ENCODE peak calls at places on chromosomes 2 and 18, in six cellular contexts. H, S, F, L, U and Y are unnamed samples.

GRCh38 chr2:152428800-152429637 is 94.0 kb downstream of the FMNL2 start:
- DNase-seq in H (no peak), S (no peak), F (no peak), L (no peak), U (no peak), Y (no peak)

GRCh38 chr2:100902833-100903405 is 83.0 kb downstream of the NPAS2 start:
- DNase-seq in H (peak), S (peak), F (no peak), L (peak), U (no peak), Y (peak)

GRCh38 chr2:201890447-201890846 is 84.1 kb downstream of the CDK15 start:
- DNase-seq in H (peak), S (no peak), F (no peak), L (no peak), U (no peak), Y (no peak)

GRCh38 chr2:59885536-59885935 is 667.9 kb downstream of the BCL11A start:
- DNase-seq in H (no peak), S (no peak), F (no peak), L (no peak), U (no peak), Y (no peak)

GRCh38 chr2:20536619-20537422 is 89.9 kb downstream of the RHOB start:
- DNase-seq in H (no peak), S (no peak), F (no peak), L (peak), U (no peak), Y (no peak)

GRCh38 chr2:2848621-2849443 is 517.8 kb upstream of the MYT1L start:
- DNase-seq in H (no peak), S (no peak), F (no peak), L (no peak), U (no peak), Y (no peak)

GRCh38 chr2:50952596-50952995 is 79.3 kb downstream of the NRXN1 start:
- DNase-seq in H (peak), S (peak), F (no peak), L (no peak), U (no peak), Y (no peak)

GRCh38 chr2:118032169-118033013 is 18.5 kb upstream of the CCDC93 start:
- DNase-seq in H (peak), S (peak), F (peak), L (peak), U (no peak), Y (no peak)

GRCh38 chr2:226791056-226791486 is 8.5 kb downstream of the IRS1 start:
- DNase-seq in H (peak), S (peak), F (peak), L (peak), U (no peak), Y (no peak)

GRCh38 chr2:45354776-45355175 is 256.3 kb downstream of the SRBD1 start:
- DNase-seq in H (no peak), S (no peak), F (no peak), L (no peak), U (no peak), Y (no peak)

GRCh38 chr2:142716463-142717242 is 160.8 kb upstream of the KYNU start:
- DNase-seq in H (peak), S (peak), F (no peak), L (peak), U (no peak), Y (no peak)

GRCh38 chr2:174339971-174340399 is 5.2 kb downstream of the SP9 start:
- DNase-seq in H (no peak), S (no peak), F (no peak), L (no peak), U (no peak), Y (no peak)

GRCh38 chr18:23038712-23039111 is 96.6 kb upstream of the CABLES1 start:
- DNase-seq in H (peak), S (peak), F (no peak), L (no peak), U (no peak), Y (peak)

GRCh38 chr2:106020821-106021316 is 173.2 kb downstream of the UXS1 start:
- DNase-seq in H (no peak), S (no peak), F (no peak), L (no peak), U (no peak), Y (no peak)

GRCh38 chr2:72130671-72131360 is 16.8 kb downstream of the CYP26B1 start:
- DNase-seq in H (no peak), S (no peak), F (no peak), L (no peak), U (peak), Y (no peak)

GRCh38 chr18:61173579-61173978 is 159.7 kb upstream of the CDH20 start:
- DNase-seq in H (no peak), S (no peak), F (no peak), L (no peak), U (no peak), Y (no peak)

GRCh38 chr18:35282353-35282752 is 7.7 kb downstream of the ZSCAN30 start:
- DNase-seq in H (peak), S (peak), F (no peak), L (no peak), U (no peak), Y (no peak)

GRCh38 chr2:71692621-71693277 is 239.4 kb downstream of the DYSF start:
- DNase-seq in H (no peak), S (no peak), F (no peak), L (no peak), U (no peak), Y (no peak)

GRCh38 chr2:213145723-213146242 is 5.6 kb downstream of the IKZF2 start:
- DNase-seq in H (no peak), S (no peak), F (peak), L (no peak), U (no peak), Y (no peak)

GRCh38 chr2:37786854-37787253 is 115.4 kb upstream of the CDC42EP3 start:
- DNase-seq in H (no peak), S (no peak), F (no peak), L (no peak), U (no peak), Y (no peak)

GRCh38 chr2:159202568-159203071 is 83.9 kb downstream of the WDSUB1 start:
- DNase-seq in H (peak), S (peak), F (no peak), L (peak), U (no peak), Y (peak)

GRCh38 chr2:120254178-120254577 is 1.5 kb downstream of the RALB start:
- DNase-seq in H (no peak), S (no peak), F (no peak), L (no peak), U (no peak), Y (no peak)

GRCh38 chr2:112881217-112882000 is 29.6 kb upstream of the IL37 start:
- DNase-seq in H (peak), S (peak), F (peak), L (peak), U (no peak), Y (no peak)

GRCh38 chr2:164757934-164758695 is 83.5 kb downstream of the COBLL1 start:
- DNase-seq in H (peak), S (peak), F (no peak), L (peak), U (no peak), Y (no peak)

GRCh38 chr18:79875931-79876461 is 75.5 kb downstream of the SLC66A2 start:
- DNase-seq in H (no peak), S (no peak), F (no peak), L (no peak), U (peak), Y (no peak)

GRCh38 chr18:58385472-58385871 is 243.4 kb downstream of the ALPK2 start:
- DNase-seq in H (no peak), S (no peak), F (no peak), L (no peak), U (no peak), Y (no peak)

GRCh38 chr2:66126936-66127527 is 307.9 kb upstream of the MEIS1 start:
- DNase-seq in H (no peak), S (no peak), F (no peak), L (no peak), U (no peak), Y (no peak)

GRCh38 chr18:56727399-56727798 is 76.2 kb downstream of the WDR7 start:
- DNase-seq in H (no peak), S (no peak), F (no peak), L (no peak), U (no peak), Y (no peak)

GRCh38 chr2:210713122-210713521 is 156.7 kb downstream of the CPS1 start:
- DNase-seq in H (no peak), S (no peak), F (no peak), L (no peak), U (no peak), Y (no peak)

GRCh38 chr2:240791211-240791800 is 28.7 kb downstream of the KIF1A start:
- DNase-seq in H (no peak), S (no peak), F (no peak), L (no peak), U (no peak), Y (no peak)

GRCh38 chr2:224312741-224313140 is 89.2 kb downstream of the FAM124B start:
- DNase-seq in H (no peak), S (no peak), F (no peak), L (no peak), U (no peak), Y (no peak)

GRCh38 chr2:50395510-50396300 is 636.2 kb downstream of the NRXN1 start:
- DNase-seq in H (no peak), S (peak), F (peak), L (no peak), U (no peak), Y (no peak)

GRCh38 chr18:67367540-67367939 is 149.0 kb downstream of the DSEL start:
- DNase-seq in H (no peak), S (no peak), F (no peak), L (no peak), U (no peak), Y (no peak)

GRCh38 chr2:134234535-134234934 is 19.3 kb upstream of the MGAT5 start:
- DNase-seq in H (no peak), S (no peak), F (peak), L (no peak), U (no peak), Y (no peak)

GRCh38 chr2:140178224-140178623 is 1398.0 kb upstream of the NXPH2 start:
- DNase-seq in H (peak), S (no peak), F (no peak), L (no peak), U (no peak), Y (no peak)

GRCh38 chr18:11251891-11252270 is 102.5 kb upstream of the PIEZO2 start:
- DNase-seq in H (peak), S (peak), F (no peak), L (peak), U (no peak), Y (no peak)

GRCh38 chr18:111292-112014 is 46.9 kb upstream of the USP14 start:
- DNase-seq in H (peak), S (peak), F (peak), L (peak), U (no peak), Y (peak)
- H3K4me3 ChIP-seq in H (peak), S (peak), F (peak), L (no peak), U (peak), Y (peak)

DNA sequence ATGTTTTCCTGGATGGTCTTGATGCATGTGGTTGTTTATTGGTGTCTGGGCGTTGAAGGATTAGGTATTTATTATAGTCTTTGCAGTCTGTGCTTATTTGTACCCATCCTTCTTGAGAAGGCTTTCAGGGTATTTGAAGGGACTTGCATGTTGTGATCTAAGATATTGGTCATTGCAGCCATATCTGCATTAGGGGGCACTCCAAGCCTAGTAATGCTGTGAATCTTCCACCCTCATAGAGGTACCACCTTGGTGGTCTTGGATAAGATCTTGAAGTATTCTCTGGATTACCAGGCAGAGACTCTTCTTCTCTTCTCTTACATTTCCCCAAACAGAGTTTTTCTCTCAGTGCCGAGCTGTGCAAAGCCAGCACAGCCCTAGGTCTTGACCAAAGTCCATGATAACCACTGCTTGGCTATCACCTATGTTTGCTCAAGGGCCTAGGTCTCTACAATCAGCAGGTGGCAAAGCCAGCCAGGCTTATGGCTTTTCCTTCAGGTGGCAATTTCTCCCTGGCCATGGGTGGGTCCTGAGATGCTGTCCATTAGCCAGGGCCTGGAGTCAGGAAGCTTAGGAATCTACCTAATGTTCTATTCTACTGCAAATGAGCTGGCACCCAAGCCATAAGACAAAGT is 15.4 kb upstream of the PPP1R1C start:
- DNase-seq in H (peak), S (no peak), F (no peak), L (no peak), U (no peak), Y (no peak)
- TF ChIP-seq CTCF in H (peak), S (no peak), F (peak), L (no peak), U (no peak), Y (no peak)

DNA sequence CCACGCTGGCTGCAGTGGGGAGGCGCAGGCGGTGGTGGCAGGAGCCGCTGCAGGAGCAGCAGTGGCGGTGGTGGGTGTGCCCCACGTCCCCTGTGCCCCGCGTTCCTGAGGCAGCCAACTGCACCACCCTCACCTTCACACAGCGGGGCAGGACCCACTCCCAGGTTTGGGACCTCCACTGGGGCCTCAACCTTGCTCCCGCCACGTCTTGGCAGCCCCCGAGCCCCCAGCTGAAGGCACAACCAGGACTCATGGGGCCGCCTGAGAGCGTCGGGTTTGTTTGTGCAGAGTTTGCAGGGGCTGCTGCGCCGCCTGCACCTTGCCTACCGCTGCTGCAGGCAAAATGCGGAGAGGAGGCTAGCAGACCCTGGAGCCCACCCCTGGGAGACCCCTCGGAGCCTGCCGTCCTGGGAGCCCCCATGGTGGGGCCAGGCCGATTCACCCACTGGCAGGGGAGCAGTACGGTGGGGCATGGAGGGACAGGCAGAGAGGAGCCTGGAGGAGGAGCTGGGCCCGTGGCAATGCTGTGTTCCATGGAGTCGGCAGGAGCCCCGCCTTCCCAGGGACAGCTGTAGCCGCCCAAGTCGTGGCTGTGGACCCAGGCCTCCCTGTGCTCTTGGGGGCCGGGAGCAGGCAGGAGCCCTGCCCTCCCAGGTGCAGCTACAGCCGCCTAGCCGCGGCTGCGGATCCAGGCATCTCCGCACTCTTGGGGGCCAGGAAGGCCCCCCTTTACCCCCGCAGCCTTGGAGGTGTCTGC is 14.7 kb upstream of the EML6 start:
- DNase-seq in H (peak), S (no peak), F (no peak), L (peak), U (peak), Y (no peak)
- H3K4me3 ChIP-seq in H (peak), S (peak), F (peak), L (no peak), U (peak), Y (peak)

GRCh38 chr2:86520153-86520552 is 43.1 kb downstream of the CHMP3 start:
- DNase-seq in H (no peak), S (no peak), F (no peak), L (no peak), U (no peak), Y (no peak)
- TF ChIP-seq CTCF in H (peak), S (no peak), F (no peak), L (no peak), U (no peak), Y (peak)